ENCODE peak calls at places on chromosome 1, in four cellular contexts. K is stimulated activated CD4-positive, alpha-beta T cell treated with anti-CD3 and anti-CD28 coated beads, Interleukin-2, amount 100 ng/mL, for 4 hours; F is ascending aorta; I is C1 segment of cervical spinal cord. O is an unnamed sample.

GRCh38 chr1:14661220-14661619 is 62.7 kb downstream of the KAZN start:
- DNase-seq in K (no peak), F (no peak), I (no peak), O (no peak)

GRCh38 chr1:17121881-17122280 is 2.6 kb upstream of the PADI2 start:
- DNase-seq in K (no peak), F (no peak), I (no peak), O (no peak)

GRCh38 chr1:49630156-49630555 is 393.6 kb downstream of the AGBL4 start:
- DNase-seq in K (no peak), F (no peak), I (no peak), O (no peak)

GRCh38 chr1:82517586-82517985 is 716.9 kb downstream of the ADGRL2 start:
- DNase-seq in K (no peak), F (no peak), I (no peak), O (no peak)

GRCh38 chr1:155093938-155094621 is 15.4 kb downstream of the EFNA3 start:
- DNase-seq in K (no peak), F (no peak), I (peak; percentile 51), O (no peak)

GRCh38 chr1:246280551-246280950 is 226.5 kb downstream of the SMYD3 start:
- DNase-seq in K (no peak), F (no peak), I (no peak), O (no peak)

GRCh38 chr1:209431813-209432442 is 151.6 kb upstream of the CAMK1G start:
- DNase-seq in K (no peak), F (no peak), I (no peak), O (no peak)

GRCh38 chr1:185453496-185454192 is 136.6 kb upstream of the IVNS1ABP start:
- DNase-seq in K (no peak), F (no peak), I (no peak), O (no peak)

GRCh38 chr1:37234941-37235418 is 200.7 kb upstream of the GRIK3 start:
- DNase-seq in K (no peak), F (no peak), I (peak; percentile 37), O (no peak)

O was measured in effector CD8-positive, alpha-beta T cell.